ENCODE peak calls at places on chromosome 17, in four cellular contexts. Z is stomach, C is HT1080, M is ACHN. J is an unnamed sample.

GRCh38 chr17:40561871-40562611 is 3.2 kb downstream of the CCR7 start:
- DNase-seq in Z (peak), C (no peak), M (no peak), J (no peak)

GRCh38 chr17:4032738-4033137 is 68.5 kb upstream of the ATP2A3 start:
- DNase-seq in Z (no peak), C (no peak), M (no peak), J (no peak)

GRCh38 chr17:48439875-48440505 is 10.0 kb upstream of the SKAP1 start:
- DNase-seq in Z (peak), C (no peak), M (no peak), J (no peak)

GRCh38 chr17:80259642-80260535 is 763 bp upstream of the RNF213 start:
- DNase-seq in Z (peak), C (peak), M (peak), J (peak)

GRCh38 chr17:77649717-77650211 is 308.7 kb upstream of the TNRC6C start:
- DNase-seq in Z (no peak), C (peak), M (no peak), J (no peak)

GRCh38 chr17:57142925-57143324 is 57.9 kb downstream of the AKAP1 start:
- DNase-seq in Z (no peak), C (no peak), M (no peak), J (no peak)

GRCh38 chr17:20613248-20613647 is 33.7 kb downstream of the CDRT15L2 start:
- DNase-seq in Z (no peak), C (no peak), M (no peak), J (no peak)

GRCh38 chr17:17672453-17673368 is 8.5 kb upstream of the RAI1 start:
- DNase-seq in Z (no peak), C (peak), M (no peak), J (no peak)

GRCh38 chr17:49404371-49404770 is 10.3 kb downstream of the PHB1 start:
- DNase-seq in Z (no peak), C (no peak), M (no peak), J (no peak)

GRCh38 chr17:49504369-49504768 is 9.3 kb downstream of the NGFR start:
- DNase-seq in Z (no peak), C (no peak), M (no peak), J (no peak)

GRCh38 chr17:10370209-10370608 is 2.6 kb downstream of the MYH13 start:
- DNase-seq in Z (no peak), C (peak), M (no peak), J (no peak)

GRCh38 chr17:34451313-34451712 is 88.3 kb upstream of the CCL1 start:
- DNase-seq in Z (no peak), C (no peak), M (no peak), J (no peak)

GRCh38 chr17:75611746-75612437 is 21.3 kb upstream of the SMIM5 start:
- DNase-seq in Z (no peak), C (no peak), M (no peak), J (no peak)

GRCh38 chr17:41098476-41098875 is 534 bp upstream of the KRTAP4-8 start:
- DNase-seq in Z (no peak), C (peak), M (no peak), J (no peak)

GRCh38 chr17:5888811-5889210 is 181.4 kb upstream of the WSCD1 start:
- DNase-seq in Z (no peak), C (no peak), M (no peak), J (no peak)

GRCh38 chr17:17928422-17929386 is 43.5 kb downstream of the TOM1L2 start:
- DNase-seq in Z (no peak), C (no peak), M (no peak), J (no peak)

GRCh38 chr17:37450090-37450489 is 39.6 kb upstream of the DUSP14 start:
- DNase-seq in Z (no peak), C (no peak), M (no peak), J (no peak)

GRCh38 chr17:64635647-64636305 is 26.3 kb downstream of the SMURF2 start:
- DNase-seq in Z (no peak), C (peak), M (no peak), J (no peak)

GRCh38 chr17:49987681-49988441 is 7.2 kb downstream of the DLX3 start:
- DNase-seq in Z (no peak), C (peak), M (peak), J (peak)

GRCh38 chr17:57284583-57284982 is 28.3 kb downstream of the MSI2 start:
- DNase-seq in Z (no peak), C (no peak), M (no peak), J (no peak)

GRCh38 chr17:31366088-31366487 is 25.4 kb upstream of the RAB11FIP4 start:
- DNase-seq in Z (no peak), C (no peak), M (no peak), J (no peak)

GRCh38 chr17:8885968-8886674 is 18.6 kb upstream of the PIK3R6 start:
- DNase-seq in Z (no peak), C (no peak), M (no peak), J (no peak)

GRCh38 chr17:59355030-59355694 is 23.7 kb downstream of the YPEL2 start:
- DNase-seq in Z (no peak), C (no peak), M (no peak), J (no peak)

GRCh38 chr17:76515291-76515949 is 14.2 kb upstream of the RHBDF2 start:
- DNase-seq in Z (peak), C (peak), M (peak), J (no peak)

GRCh38 chr17:76968707-76969597 is 100.7 kb downstream of the MGAT5B start:
- DNase-seq in Z (peak), C (no peak), M (peak), J (no peak)

GRCh38 chr17:78781339-78782304 is at the start of gene CYTH1:
- DNase-seq in Z (peak), C (no peak), M (peak), J (peak)

GRCh38 chr17:67212231-67212630 is 32.8 kb downstream of the HELZ start:
- DNase-seq in Z (no peak), C (no peak), M (no peak), J (no peak)

GRCh38 chr17:13931752-13932477 is 137.4 kb upstream of the COX10 start:
- DNase-seq in Z (peak), C (peak), M (no peak), J (no peak)

GRCh38 chr17:66474810-66475497 is 172.5 kb downstream of the PRKCA start:
- DNase-seq in Z (no peak), C (no peak), M (no peak), J (no peak)

GRCh38 chr17:28391401-28391800 is 14.6 kb downstream of the SLC46A1 start:
- DNase-seq in Z (no peak), C (no peak), M (no peak), J (no peak)

GRCh38 chr17:3385869-3386816 is at the start of gene OR3A2:
- DNase-seq in Z (no peak), C (no peak), M (no peak), J (no peak)

GRCh38 chr17:43908111-43908721 is 880 bp upstream of the MPP2 start:
- DNase-seq in Z (peak), C (no peak), M (no peak), J (peak)

GRCh38 chr17:50274142-50274944 is at the start of gene TMEM92:
- DNase-seq in Z (peak), C (no peak), M (peak), J (no peak)

GRCh38 chr17:71828182-71828596 is 292.6 kb upstream of the SOX9 start:
- DNase-seq in Z (no peak), C (peak), M (no peak), J (no peak)

J was measured in HTR-8/SVneo.